ENCODE peak calls at places on chromosomes 7 and 10, in nine cellular contexts. E is endodermal cell; S is adrenal gland; M is CD8-positive, alpha-beta T cell; P is neural progenitor cell; I is CD4-positive, alpha-beta T cell; T is breast epithelium; Q is GM06990; U is endothelial cell of umbilical vein. Z is an unnamed sample.

GRCh38 chr10:71729023-71729649 is 9.6 kb upstream of the C10orf105 start:
- DNase-seq in I (no peak), U (no peak), M (no peak), S (peak; percentile 38), E (no peak), T (peak; percentile 60), Q (no peak), P (no peak), Z (no peak)

GRCh38 chr7:25388681-25389080 is 160.4 kb upstream of the NPVF start:
- DNase-seq in S (no peak), U (no peak), M (no peak), T (no peak), P (no peak), I (no peak), Q (no peak), E (no peak), Z (no peak)

GRCh38 chr10:71127019-71127534 is 85.3 kb upstream of the UNC5B start:
- DNase-seq in P (peak; percentile 27), I (no peak), U (no peak), E (no peak), S (no peak), T (no peak), M (no peak), Q (no peak), Z (no peak)

GRCh38 chr10:33165911-33166310 is 168.6 kb downstream of the NRP1 start:
- DNase-seq in I (no peak), E (no peak), T (no peak), P (no peak), Q (no peak), M (no peak), U (no peak), S (no peak), Z (no peak)

GRCh38 chr10:100153239-100153840 is 32.5 kb downstream of the ERLIN1 start:
- DNase-seq in Q (no peak), M (no peak), I (no peak), P (no peak), T (no peak), U (no peak), S (no peak), E (no peak), Z (no peak)

GRCh38 chr10:1487288-1487687 is 250.0 kb downstream of the ADARB2 start:
- DNase-seq in I (no peak), E (no peak), Q (no peak), P (no peak), T (no peak), M (no peak), U (no peak), S (no peak), Z (no peak)

GRCh38 chr7:20786779-20787651 is at the start of gene SP8:
- DNase-seq in E (peak; percentile 92), Q (peak; percentile 31), M (no peak), U (peak; percentile 51), P (peak; percentile 95), I (no peak), S (no peak), T (no peak), Z (no peak)

GRCh38 chr7:105826143-105826542 is 50.3 kb downstream of the ATXN7L1 start:
- DNase-seq in U (no peak), E (no peak), S (peak; percentile 55), M (no peak), P (no peak), Q (no peak), I (no peak), T (no peak), Z (no peak)

GRCh38 chr10:108544500-108545120 is 1378.7 kb downstream of the XPNPEP1 start:
- DNase-seq in M (no peak), E (peak; percentile 90), U (peak; percentile 9), S (peak; percentile 73), Q (no peak), I (no peak), T (peak; percentile 58), P (peak; percentile 83), Z (no peak)

GRCh38 chr10:11824376-11824775 is 1.2 kb downstream of the PROSER2 start:
- DNase-seq in M (no peak), S (no peak), Q (no peak), P (no peak), T (no peak), U (peak; percentile 31), E (no peak), I (no peak), Z (no peak)

GRCh38 chr7:157318015-157318706 is 18.6 kb upstream of the DNAJB6 start:
- DNase-seq in U (no peak), E (peak; percentile 55), Q (no peak), S (peak; percentile 41), T (peak; percentile 68), M (no peak), I (no peak), P (no peak), Z (no peak)

GRCh38 chr7:68246189-68246633 is 1249.6 kb downstream of the TYW1 start:
- DNase-seq in Q (no peak), M (no peak), P (peak; percentile 34), E (peak; percentile 88), S (no peak), I (no peak), T (no peak), U (no peak), Z (no peak)

DNA sequence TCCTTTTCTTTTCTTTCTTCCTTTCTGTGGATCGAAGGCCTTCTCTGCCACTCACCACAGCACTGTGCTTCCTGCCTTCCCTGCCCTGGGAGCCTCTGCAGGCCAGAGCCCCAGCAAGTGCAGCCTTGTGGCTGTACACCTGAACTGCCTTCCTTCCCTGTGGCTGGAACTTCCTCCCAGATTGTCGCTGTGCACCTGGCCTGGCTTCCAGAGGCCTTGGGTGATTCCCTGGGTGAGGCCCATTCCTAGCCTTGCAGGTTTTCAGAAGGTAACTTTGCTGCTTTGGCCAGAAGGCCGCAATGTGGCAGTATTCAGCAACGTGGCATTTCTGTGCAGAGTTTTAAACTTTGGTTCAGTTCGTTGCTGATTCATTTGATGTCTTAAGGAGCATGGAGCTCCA is 50.1 kb upstream of the RASGEF1A start:
- DNase-seq in Q (no peak), I (no peak), T (no peak), M (no peak), P (no peak), U (no peak), E (no peak), S (no peak), Z (no peak)
- TF ChIP-seq CTCF in Q (no peak), I (no peak), T (no peak), M (no peak), P (no peak), U (no peak), E (peak; percentile 47), S (no peak), Z (no peak)

GRCh38 chr10:13560597-13560996 is 26.2 kb upstream of the PRPF18 start:
- DNase-seq in P (no peak), I (no peak), T (no peak), E (no peak), Q (no peak), U (no peak), S (no peak), M (no peak), Z (no peak)
- H3K27me3 ChIP-seq in P (no peaks in the 10 kb centered on the region), I (no peaks in the 10 kb centered on the region), T (no peaks in the 10 kb centered on the region), E (no peaks in the 10 kb centered on the region), Q (no peaks in the 10 kb centered on the region), U (peaks cover 2% of the 10 kb centered on the region), S (no peaks in the 10 kb centered on the region), M (no peaks in the 10 kb centered on the region), Z (no peaks in the 10 kb centered on the region)

GRCh38 chr7:151876899-151877777 is at the start of gene PRKAG2:
- DNase-seq in S (peak; percentile 59), P (peak; percentile 82), T (no peak), Q (peak; percentile 47), M (peak; percentile 83), E (peak; percentile 77), I (peak; percentile 57), U (peak; percentile 40), Z (peak; percentile 87)
- TF ChIP-seq CTCF in S (no peak), P (peak; percentile 16), T (no peak), Q (peak; percentile 6), M (peak; percentile 27), E (peak; percentile 30), I (peak; percentile 21), U (no peak), Z (no peak)

GRCh38 chr10:23195846-23196200 is 3.7 kb downstream of the PTF1A start:
- DNase-seq in M (no peak), I (no peak), U (no peak), E (no peak), P (peak; percentile 52), Q (no peak), S (no peak), T (no peak), Z (no peak)
- H3K27me3 ChIP-seq in M (no peaks in the 10 kb centered on the region), I (peaks cover 86% of the 10 kb centered on the region), U (peaks cover 91% of the 10 kb centered on the region), E (peaks cover 100% of the 10 kb centered on the region), P (peaks cover 100% of the 10 kb centered on the region), Q (peaks cover 3% of the 10 kb centered on the region), S (peaks cover 91% of the 10 kb centered on the region), T (peaks cover 98% of the 10 kb centered on the region), Z (peaks cover 3% of the 10 kb centered on the region)

DNA sequence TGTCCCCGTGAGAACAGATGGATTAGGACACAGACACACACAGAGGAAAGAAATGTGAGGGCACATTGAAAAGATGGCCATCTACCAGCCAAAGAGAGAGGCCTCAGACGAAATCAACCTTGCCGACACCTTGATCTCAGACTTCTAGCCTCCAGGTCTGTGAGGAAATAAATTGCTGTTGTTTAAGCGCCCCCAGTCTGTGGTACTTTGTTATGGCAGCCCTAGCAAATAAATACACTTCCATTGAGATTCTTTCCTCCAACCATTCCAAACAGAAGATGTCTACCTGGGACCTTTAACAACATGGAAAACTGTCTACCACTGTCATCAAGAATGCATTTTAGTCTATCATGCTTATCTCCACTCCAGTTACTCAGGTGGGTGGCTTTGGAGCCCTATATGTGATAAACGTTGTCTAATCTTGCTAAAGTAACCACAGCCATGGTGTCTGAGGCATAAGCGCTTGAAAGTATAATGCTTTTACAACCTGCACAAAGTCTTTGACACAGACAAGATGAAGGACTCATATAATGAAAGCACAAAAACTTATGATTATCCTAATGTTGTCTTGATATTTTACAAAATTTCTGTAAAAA is 244.3 kb downstream of the MTERF1 start:
- DNase-seq in Q (no peak), I (no peak), M (no peak), U (peak; percentile 57), S (peak; percentile 29), P (peak; percentile 70), T (no peak), E (peak; percentile 84), Z (no peak)
- TF ChIP-seq CTCF in Q (peak; percentile 67), I (no peak), M (no peak), U (peak; percentile 58), S (peak; percentile 36), P (peak; percentile 77), T (peak; percentile 28), E (peak; percentile 85), Z (peak; percentile 31)

GRCh38 chr7:28564755-28565374 is 152.5 kb downstream of the CREB5 start:
- DNase-seq in S (no peak), E (no peak), U (no peak), T (no peak), I (no peak), M (no peak), Q (no peak), P (no peak), Z (no peak)
- H3K27me3 ChIP-seq in S (no peaks in the 10 kb centered on the region), E (peaks cover 5% of the 10 kb centered on the region), U (peaks cover 7% of the 10 kb centered on the region), T (no peaks in the 10 kb centered on the region), I (no peaks in the 10 kb centered on the region), M (no peaks in the 10 kb centered on the region), Q (no peaks in the 10 kb centered on the region), P (no peaks in the 10 kb centered on the region), Z (no peaks in the 10 kb centered on the region)

DNA sequence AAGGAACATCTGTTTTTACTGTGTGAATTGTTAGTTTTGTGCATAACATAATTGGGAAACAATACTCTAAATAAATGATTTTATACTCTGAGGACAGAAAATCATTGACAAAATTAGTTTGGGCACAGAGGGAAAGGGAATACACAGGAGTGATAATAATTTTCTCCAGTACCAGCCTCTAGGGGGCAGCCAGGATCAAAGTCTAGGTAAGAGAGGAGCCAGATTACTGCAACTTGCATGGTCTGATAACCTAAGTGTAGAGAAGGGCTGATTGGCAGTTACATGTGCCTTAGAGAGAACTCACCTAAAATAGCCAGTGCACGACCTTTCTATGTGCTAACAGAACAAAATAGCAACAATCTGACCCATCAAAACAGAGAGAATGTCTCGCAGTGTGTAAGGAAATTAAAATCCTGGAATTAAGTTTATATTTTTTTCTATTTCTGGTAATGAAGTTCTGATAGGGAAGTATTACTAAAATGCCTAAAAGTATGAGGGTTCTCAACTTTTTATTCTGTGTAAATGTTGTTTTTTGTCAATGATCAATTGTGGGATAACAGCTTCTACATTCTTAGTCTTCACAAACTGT is 66.3 kb downstream of the EXOC6 start:
- DNase-seq in E (peak; percentile 85), P (peak; percentile 72), M (peak; percentile 56), U (peak; percentile 57), Q (peak; percentile 16), I (peak; percentile 26), T (no peak), S (peak; percentile 68), Z (no peak)
- TF ChIP-seq CTCF in E (peak; percentile 89), P (peak; percentile 72), M (peak; percentile 78), U (peak; percentile 64), Q (peak; percentile 76), I (peak; percentile 88), T (peak; percentile 23), S (peak; percentile 41), Z (peak; percentile 60)